ENCODE peak calls at places on chromosome 21, in eight cellular contexts. G is BJ, Z is thoracic aorta, D is lower leg skin, T is psoas muscle, A is fibroblast of pulmonary artery, M is tibial nerve, E is neural progenitor cell. P is an unnamed sample.

GRCh38 chr21:43355925-43356289 is 71.0 kb downstream of the SIK1 start:
- DNase-seq in G (no peak), Z (no peak), D (no peak), T (no peak), A (no peak), M (no peak), E (no peak), P (no peak)

GRCh38 chr21:27569091-27569490 is 602.2 kb upstream of the ADAMTS5 start:
- DNase-seq in G (no peak), Z (no peak), D (no peak), T (no peak), A (no peak), M (no peak), E (no peak), P (no peak)

GRCh38 chr21:17611414-17612022 is 1.2 kb downstream of the BTG3 start:
- DNase-seq in G (peak; percentile 65), Z (peak; percentile 62), D (peak; percentile 91), T (peak; percentile 79), A (peak; percentile 93), M (peak; percentile 83), E (peak; percentile 79), P (peak; percentile 92)

GRCh38 chr21:30349572-30349971 is 1.2 kb upstream of the KRTAP23-1 start:
- DNase-seq in G (no peak), Z (no peak), D (no peak), T (no peak), A (no peak), M (no peak), E (no peak), P (peak; percentile 34)

GRCh38 chr21:25573409-25574206 is 33.7 kb downstream of the MRPL39 start:
- DNase-seq in G (peak; percentile 77), Z (no peak), D (no peak), T (no peak), A (peak; percentile 81), M (no peak), E (no peak), P (peak; percentile 88)

GRCh38 chr21:20999567-21000169 is 1.5 kb downstream of the NCAM2 start:
- DNase-seq in G (no peak), Z (no peak), D (no peak), T (no peak), A (peak; percentile 71), M (peak; percentile 60), E (peak; percentile 57), P (peak; percentile 42)

GRCh38 chr21:44516342-44516741 is 23.7 kb downstream of the KRTAP10-1 start:
- DNase-seq in G (no peak), Z (no peak), D (no peak), T (peak; percentile 32), A (no peak), M (no peak), E (no peak), P (no peak)

GRCh38 chr21:32329331-32329730 is 30.7 kb downstream of the MRAP start:
- DNase-seq in G (no peak), Z (peak; percentile 31), D (no peak), T (no peak), A (peak; percentile 48), M (no peak), E (no peak), P (no peak)

GRCh38 chr21:45739218-45740087 is 95.9 kb downstream of the PCBP3 start:
- DNase-seq in G (no peak), Z (no peak), D (no peak), T (no peak), A (no peak), M (no peak), E (no peak), P (no peak)

GRCh38 chr21:46500224-46500861 is 41.7 kb downstream of the DIP2A start:
- DNase-seq in G (no peak), Z (no peak), D (no peak), T (no peak), A (peak; percentile 28), M (no peak), E (no peak), P (peak; percentile 27)

GRCh38 chr21:45407629-45408247 is 2.8 kb downstream of the COL18A1 start:
- DNase-seq in G (no peak), Z (no peak), D (no peak), T (peak; percentile 40), A (no peak), M (no peak), E (no peak), P (peak; percentile 63)

GRCh38 chr21:16418663-16419062 is 688.9 kb downstream of the USP25 start:
- DNase-seq in G (no peak), Z (no peak), D (no peak), T (no peak), A (no peak), M (no peak), E (no peak), P (no peak)

GRCh38 chr21:46619846-46620245 is 15.0 kb upstream of the S100B start:
- DNase-seq in G (no peak), Z (no peak), D (no peak), T (no peak), A (peak; percentile 36), M (no peak), E (no peak), P (no peak)

GRCh38 chr21:45950740-45951515 is 30.6 kb upstream of the COL6A1 start:
- DNase-seq in G (no peak), Z (no peak), D (no peak), T (peak; percentile 76), A (peak; percentile 61), M (no peak), E (no peak), P (no peak)

GRCh38 chr21:37208056-37208705 is 59.0 kb downstream of the VPS26C start:
- DNase-seq in G (no peak), Z (peak; percentile 73), D (peak; percentile 40), T (peak; percentile 92), A (no peak), M (peak; percentile 15), E (no peak), P (peak; percentile 18)

GRCh38 chr21:38377165-38378093 is 120.6 kb downstream of the KCNJ15 start:
- DNase-seq in G (no peak), Z (no peak), D (no peak), T (no peak), A (no peak), M (no peak), E (no peak), P (peak; percentile 21)

GRCh38 chr21:38379171-38379570 is 119.1 kb downstream of the ERG start:
- DNase-seq in G (no peak), Z (no peak), D (no peak), T (no peak), A (no peak), M (no peak), E (no peak), P (peak; percentile 29)

GRCh38 chr21:38380391-38381137 is 117.7 kb downstream of the ERG start:
- DNase-seq in G (peak; percentile 22), Z (no peak), D (no peak), T (no peak), A (peak; percentile 52), M (no peak), E (no peak), P (peak; percentile 19)

GRCh38 chr21:38376693-38377092 is 119.9 kb downstream of the KCNJ15 start:
- DNase-seq in G (no peak), Z (no peak), D (no peak), T (no peak), A (no peak), M (no peak), E (no peak), P (no peak)

DNA sequence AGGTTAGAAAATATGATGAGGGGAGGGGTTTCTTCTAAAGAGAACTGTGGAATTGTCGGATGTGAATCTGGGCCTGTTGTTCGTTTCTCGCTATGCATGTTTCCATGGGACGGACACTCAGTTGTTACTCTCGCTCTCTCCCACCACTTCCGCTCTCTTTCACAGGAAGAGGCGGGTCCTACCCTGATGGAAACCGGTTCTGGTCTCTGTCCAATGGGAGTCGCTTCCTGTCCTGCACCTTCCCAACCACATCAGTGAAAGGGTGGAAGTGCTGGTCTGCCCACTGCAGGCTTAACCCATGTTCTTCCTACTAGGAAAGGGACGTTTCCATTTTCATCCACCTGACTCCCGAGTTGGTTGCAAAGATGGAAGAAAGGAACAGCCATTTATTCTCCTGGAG is 119.4 kb downstream of the KCNJ15 start:
- DNase-seq in G (no peak), Z (no peak), D (no peak), T (no peak), A (no peak), M (no peak), E (no peak), P (no peak)
- H3K4me3 ChIP-seq in G (no peak overlapping the region), Z (peak overlapping the region; percentile 15), D (no peak overlapping the region), T (no peak overlapping the region), A (no peak overlapping the region), M (no peak overlapping the region), E (no peak overlapping the region), P (no peak overlapping the region)

GRCh38 chr21:33855190-33855589 is 60.4 kb downstream of the ATP5PO start:
- DNase-seq in G (no peak), Z (no peak), D (no peak), T (no peak), A (no peak), M (no peak), E (no peak), P (no peak)
- TF ChIP-seq CTCF in G (no peak), Z (no peak), D (no peak), T (no peak), A (peak; percentile 18), M (no peak), E (no peak), P (no peak)

DNA sequence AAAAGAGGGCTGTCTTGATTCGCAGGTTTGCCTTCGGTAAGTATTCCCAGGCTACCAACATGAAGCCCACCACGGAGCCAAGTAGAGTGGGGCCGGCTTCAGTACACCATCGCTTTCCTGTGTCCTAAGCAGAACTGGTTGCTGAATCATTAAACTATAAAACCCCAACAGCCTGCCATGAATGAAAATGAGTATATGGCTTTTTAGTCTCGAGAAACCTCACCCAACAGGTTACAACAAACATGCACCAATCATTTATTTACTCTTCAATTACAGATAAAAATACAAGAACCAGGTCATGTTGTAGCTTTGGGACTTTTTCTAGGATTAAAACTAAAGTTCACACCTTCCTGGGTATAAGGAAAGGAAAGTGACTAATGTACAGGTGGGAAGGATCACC is 7.6 kb downstream of the TMPRSS2 start:
- DNase-seq in G (no peak), Z (no peak), D (no peak), T (no peak), A (no peak), M (no peak), E (no peak), P (no peak)
- H3K4me3 ChIP-seq in G (no peak overlapping the region), Z (no peak overlapping the region), D (no peak overlapping the region), T (no peak overlapping the region), A (no peak overlapping the region), M (no peak overlapping the region), E (no peak overlapping the region), P (no peak overlapping the region)

DNA sequence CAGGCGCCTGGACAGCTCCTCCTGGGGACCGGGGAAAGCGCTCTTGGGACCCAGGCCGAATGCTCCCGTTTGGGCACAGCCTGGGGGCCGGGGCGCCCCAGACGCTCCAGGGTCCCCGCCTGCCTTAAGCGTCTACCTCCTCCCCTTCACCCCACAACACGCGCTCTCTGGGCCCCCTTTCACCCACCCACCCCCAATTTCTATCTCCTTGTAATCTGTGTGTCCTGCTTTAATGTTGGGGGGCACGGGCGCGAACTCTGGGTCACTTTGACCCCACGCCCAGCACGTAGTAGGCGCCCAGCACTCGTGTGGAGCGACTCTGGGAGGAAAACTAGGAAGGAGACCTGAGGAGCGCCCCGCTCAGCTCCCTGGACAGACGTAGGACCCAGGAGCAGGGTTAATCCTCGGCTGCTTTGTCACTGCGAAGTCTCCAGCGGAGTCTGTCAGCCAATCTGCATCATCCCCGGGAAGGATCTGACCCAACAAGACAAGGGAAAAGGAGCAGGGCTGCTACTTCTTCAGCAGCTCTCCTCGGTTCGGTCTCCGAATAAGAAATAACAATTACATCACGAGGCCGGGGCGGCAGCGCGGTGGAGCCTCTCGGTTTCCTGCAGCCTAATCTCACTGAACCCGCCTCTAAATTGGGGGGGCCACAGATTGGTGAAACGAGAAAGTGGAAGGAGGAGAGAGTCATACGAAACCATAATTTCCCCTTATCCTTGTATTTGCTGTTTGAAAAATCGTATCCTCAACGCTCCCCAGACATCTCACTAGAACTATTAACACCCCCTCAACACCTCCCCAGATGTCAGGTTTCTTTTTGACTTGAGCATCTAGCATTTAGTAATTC is 806 bp upstream of the NRIP1 start:
- DNase-seq in G (peak; percentile 45), Z (peak; percentile 41), D (peak; percentile 78), T (peak; percentile 85), A (peak; percentile 92), M (peak; percentile 87), E (peak; percentile 88), P (peak; percentile 73)
- TF ChIP-seq CTCF in G (no peak), Z (no peak), D (no peak), T (no peak), A (no peak), M (no peak), E (peak; percentile 5), P (no peak)